ENCODE peak calls at places on chromosome 16, in four cellular contexts. A, Y, D and N are unnamed samples.
A peak's percentile ranks its signal among the peaks of the same experiment; 100 is the strongest.

GRCh38 chr16:25996052-25996451 is 304.3 kb downstream of the HS3ST4 start:
- DNase-seq in A (no peak), Y (no peak), D (no peak), N (no peak)

GRCh38 chr16:23682181-23682580 is 3.5 kb downstream of the PLK1 start:
- DNase-seq in A (no peak), Y (no peak), D (no peak), N (no peak)

GRCh38 chr16:1635070-1635469 is 22.9 kb downstream of the CRAMP1 start:
- DNase-seq in A (no peak), Y (no peak), D (no peak), N (no peak)

GRCh38 chr16:28090646-28091377 is 27.3 kb upstream of the GSG1L start:
- DNase-seq in A (peak; percentile 70), Y (no peak), D (peak; percentile 66), N (no peak)

GRCh38 chr16:56749806-56750491 is 20.0 kb downstream of the NUP93 start:
- DNase-seq in A (peak; percentile 46), Y (no peak), D (no peak), N (no peak)

GRCh38 chr16:77443834-77444460 is 9.1 kb upstream of the ADAMTS18 start:
- DNase-seq in A (no peak), Y (no peak), D (no peak), N (no peak)

GRCh38 chr16:12639044-12639443 is 164.6 kb downstream of the CPPED1 start:
- DNase-seq in A (peak; percentile 54), Y (no peak), D (peak; percentile 8), N (no peak)

GRCh38 chr16:81786868-81787267 is 7.8 kb downstream of the PLCG2 start:
- DNase-seq in A (peak; percentile 18), Y (no peak), D (no peak), N (no peak)

GRCh38 chr16:67660564-67661028 is at the start of gene PARD6A:
- DNase-seq in A (peak; percentile 96), Y (peak; percentile 96), D (peak; percentile 98), N (peak; percentile 97)

GRCh38 chr16:83961591-83961990 is 6.5 kb upstream of the NECAB2 start:
- DNase-seq in A (no peak), Y (no peak), D (no peak), N (no peak)

GRCh38 chr16:83960521-83961249 is 7.4 kb upstream of the NECAB2 start:
- DNase-seq in A (no peak), Y (no peak), D (no peak), N (no peak)

GRCh38 chr16:83958842-83959565 is 6.0 kb downstream of the OSGIN1 start:
- DNase-seq in A (no peak), Y (no peak), D (no peak), N (no peak)

GRCh38 chr16:83958137-83958810 is 5.2 kb downstream of the OSGIN1 start:
- DNase-seq in A (no peak), Y (no peak), D (no peak), N (no peak)

GRCh38 chr16:83959621-83960434 is 6.8 kb downstream of the OSGIN1 start:
- DNase-seq in A (no peak), Y (peak; percentile 35), D (no peak), N (no peak)
- H3K27ac ChIP-seq in A (no peak overlapping the region), Y (peak overlapping the region; percentile 65), D (no peak overlapping the region), N (no peak overlapping the region)

GRCh38 chr16:84606081-84606875 is 11.6 kb downstream of the COTL1 start:
- DNase-seq in A (no peak), Y (no peak), D (no peak), N (no peak)
- H3K4me1 ChIP-seq in A (peaks cover 23% of the 10 kb centered on the region), Y (no peaks in the 10 kb centered on the region), D (no peaks in the 10 kb centered on the region), N (peaks cover 42% of the 10 kb centered on the region)

GRCh38 chr16:83940157-83940556 is 12.9 kb upstream of the OSGIN1 start:
- DNase-seq in A (no peak), Y (no peak), D (no peak), N (no peak)

GRCh38 chr16:83937267-83937666 is 15.8 kb upstream of the OSGIN1 start:
- DNase-seq in A (no peak), Y (no peak), D (no peak), N (no peak)

GRCh38 chr16:83936581-83937165 is 16.4 kb upstream of the OSGIN1 start:
- DNase-seq in A (no peak), Y (no peak), D (peak; percentile 61), N (no peak)

GRCh38 chr16:83939266-83939856 is 13.7 kb upstream of the OSGIN1 start:
- DNase-seq in A (no peak), Y (no peak), D (peak; percentile 64), N (no peak)

GRCh38 chr16:83937922-83938875 is 14.8 kb upstream of the OSGIN1 start:
- DNase-seq in A (no peak), Y (no peak), D (no peak), N (no peak)
- H3K36me3 ChIP-seq in A (no peaks in the 10 kb centered on the region), Y (no peaks in the 10 kb centered on the region), D (no peaks in the 10 kb centered on the region), N (no peaks in the 10 kb centered on the region)

GRCh38 chr16:89996178-89996489 is 23.1 kb downstream of the DBNDD1 start:
- DNase-seq in A (no peak), Y (no peak), D (no peak), N (no peak)
- H3K27ac ChIP-seq in A (peak overlapping the region; percentile 85), Y (peak overlapping the region; percentile 39), D (no peak overlapping the region), N (peak overlapping the region; percentile 57)

GRCh38 chr16:65268331-65268730 is 146.5 kb upstream of the CDH11 start:
- DNase-seq in A (peak; percentile 57), Y (no peak), D (no peak), N (no peak)
- H3K4me1 ChIP-seq in A (no peaks in the 10 kb centered on the region), Y (no peaks in the 10 kb centered on the region), D (no peaks in the 10 kb centered on the region), N (no peaks in the 10 kb centered on the region)

GRCh38 chr16:3674513-3675295 is 20.2 kb downstream of the DNASE1 start:
- DNase-seq in A (no peak), Y (no peak), D (no peak), N (no peak)
- H3K36me3 ChIP-seq in A (peaks cover 18% of the 10 kb centered on the region), Y (no peaks in the 10 kb centered on the region), D (no peaks in the 10 kb centered on the region), N (peaks cover 56% of the 10 kb centered on the region)